ENCODE peak calls at places on chromosomes 16 and 17, in four cellular contexts. F is lower lobe of right lung, W is suprapubic skin, Q is upper lobe of right lung. C is an unnamed sample.

GRCh38 chr16:22022151-22022550 is 14.2 kb downstream of the MOSMO start:
- DNase-seq in W (no peak), F (no peak), Q (no peak), C (no peak)

GRCh38 chr17:77042688-77043330 is 98.0 kb upstream of the SEC14L1 start:
- DNase-seq in F (no peak), Q (no peak), W (no peak), C (no peak)

GRCh38 chr17:13462161-13462560 is 139.6 kb downstream of the HS3ST3A1 start:
- DNase-seq in Q (no peak), F (no peak), W (no peak), C (no peak)

GRCh38 chr16:19153876-19154275 is 14.2 kb upstream of the SYT17 start:
- DNase-seq in Q (no peak), F (no peak), W (no peak), C (no peak)

GRCh38 chr16:30018731-30019158 is 4.3 kb upstream of the C16orf92 start:
- DNase-seq in Q (no peak), W (no peak), F (no peak), C (no peak)

GRCh38 chr17:60579090-60579489 is 20.9 kb upstream of the PPM1D start:
- DNase-seq in Q (no peak), F (no peak), W (no peak), C (no peak)

GRCh38 chr17:66214893-66215528 is 14.2 kb downstream of the APOH start:
- DNase-seq in F (no peak), Q (no peak), W (no peak), C (no peak)

GRCh38 chr16:71440669-71441347 is 1.0 kb downstream of the TLE7 start:
- DNase-seq in Q (no peak), F (no peak), W (no peak), C (no peak)

GRCh38 chr17:6067060-6067459 is 3.1 kb upstream of the WSCD1 start:
- DNase-seq in W (no peak), F (no peak), Q (no peak), C (no peak)

GRCh38 chr17:82642022-82642421 is 6.2 kb downstream of the WDR45B start:
- DNase-seq in Q (no peak), W (no peak), F (peak; percentile 13), C (no peak)

GRCh38 chr16:72894291-72895151 is 153.4 kb downstream of the ZFHX3 start:
- DNase-seq in Q (no peak), F (no peak), W (no peak), C (no peak)

GRCh38 chr17:32769846-32770245 is 107.1 kb downstream of the MYO1D start:
- DNase-seq in F (no peak), W (no peak), Q (no peak), C (no peak)

GRCh38 chr16:29748077-29748759 is 2.4 kb upstream of the C16orf54 start:
- DNase-seq in F (no peak), W (no peak), Q (no peak), C (peak; percentile 49)

GRCh38 chr17:44774271-44775135 is 15.7 kb downstream of the ADAM11 start:
- DNase-seq in Q (peak; percentile 94), F (peak; percentile 92), W (peak; percentile 92), C (peak; percentile 94)

GRCh38 chr17:80261895-80262279 is 1.2 kb downstream of the RNF213 start:
- DNase-seq in F (no peak), Q (no peak), W (no peak), C (no peak)

GRCh38 chr17:77608431-77608830 is 350.1 kb upstream of the TNRC6C start:
- DNase-seq in F (no peak), Q (peak; percentile 21), W (no peak), C (no peak)

GRCh38 chr17:82198092-82198491 is 14.6 kb downstream of the CCDC57 start:
- DNase-seq in W (no peak), F (no peak), Q (no peak), C (no peak)

GRCh38 chr16:76910931-76911330 is 280.1 kb upstream of the MON1B start:
- DNase-seq in Q (no peak), F (no peak), W (no peak), C (no peak)

GRCh38 chr17:28426081-28426519 is 20.1 kb upstream of the SLC46A1 start:
- DNase-seq in W (no peak), F (no peak), Q (no peak), C (peak; percentile 33)

GRCh38 chr17:45841883-45842525 is 2.7 kb upstream of the SPPL2C start:
- DNase-seq in Q (no peak), W (no peak), F (no peak), C (no peak)

GRCh38 chr17:57740225-57740528 is 4.9 kb downstream of the CCDC182 start:
- DNase-seq in F (no peak), Q (no peak), W (no peak), C (no peak)

GRCh38 chr16:88116121-88116900 is 165.1 kb downstream of the BANP start:
- DNase-seq in W (no peak), Q (no peak), F (no peak), C (no peak)

GRCh38 chr17:28407130-28407973 is 1.3 kb upstream of the SLC46A1 start:
- DNase-seq in W (no peak), Q (no peak), F (peak; percentile 23), C (no peak)

GRCh38 chr17:64155751-64156544 is 26.0 kb upstream of the ERN1 start:
- DNase-seq in F (no peak), Q (no peak), W (peak; percentile 54), C (no peak)

GRCh38 chr17:47325176-47325575 is 1.4 kb downstream of the EFCAB13 start:
- DNase-seq in Q (no peak), F (no peak), W (no peak), C (no peak)

GRCh38 chr17:61400058-61400785 is 579 bp downstream of the TBX2 start:
- DNase-seq in F (peak; percentile 53), Q (peak; percentile 70), W (no peak), C (no peak)

GRCh38 chr17:65554568-65555223 is 6.8 kb downstream of the AXIN2 start:
- DNase-seq in Q (no peak), F (no peak), W (no peak), C (no peak)

GRCh38 chr17:74859439-74860228 is at the start of gene GRIN2C:
- DNase-seq in Q (no peak), W (no peak), F (no peak), C (no peak)

GRCh38 chr16:29644338-29644857 is 18.6 kb upstream of the SPN start:
- DNase-seq in F (no peak), W (no peak), Q (no peak), C (no peak)

GRCh38 chr16:30183961-30184429 is 593 bp downstream of the CORO1A start:
- DNase-seq in F (peak; percentile 63), Q (peak; percentile 69), W (peak; percentile 70), C (peak; percentile 88)

GRCh38 chr17:47205419-47205963 is 3.7 kb upstream of the MYL4 start:
- DNase-seq in Q (peak; percentile 76), F (peak; percentile 82), W (no peak), C (peak; percentile 74)

GRCh38 chr16:17343028-17343427 is 127.7 kb downstream of the XYLT1 start:
- DNase-seq in Q (no peak), F (no peak), W (no peak), C (no peak)

GRCh38 chr16:14501331-14502255 is 128.5 kb downstream of the PARN start:
- DNase-seq in W (peak; percentile 89), Q (peak; percentile 90), F (peak; percentile 83), C (peak; percentile 66)

DNA sequence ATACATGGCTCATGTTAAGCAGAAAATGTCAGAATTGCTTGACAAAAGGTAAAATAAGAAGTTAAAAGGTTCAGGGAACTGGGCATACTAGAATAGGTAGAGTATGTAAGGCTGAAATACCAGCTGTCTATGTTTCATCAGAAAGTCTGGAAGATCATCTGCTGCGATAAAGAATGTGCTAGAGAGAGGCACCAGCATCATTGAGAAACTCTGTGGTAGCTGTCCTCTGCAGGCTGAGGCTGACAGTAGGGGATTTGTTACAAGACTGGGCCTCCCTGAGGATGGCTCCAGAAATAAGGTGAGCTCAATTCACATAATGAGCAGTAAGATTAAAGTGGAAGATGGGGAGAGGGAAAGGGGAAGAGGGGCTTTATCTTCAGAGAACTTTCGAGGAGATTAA is 4.5 kb upstream of the ZNF287 start:
- DNase-seq in F (no peak), W (no peak), Q (no peak), C (no peak)
- H3K9me3 ChIP-seq in F (no peaks in the 10 kb centered on the region), W (no peaks in the 10 kb centered on the region), Q (no peaks in the 10 kb centered on the region), C (no peaks in the 10 kb centered on the region)

DNA sequence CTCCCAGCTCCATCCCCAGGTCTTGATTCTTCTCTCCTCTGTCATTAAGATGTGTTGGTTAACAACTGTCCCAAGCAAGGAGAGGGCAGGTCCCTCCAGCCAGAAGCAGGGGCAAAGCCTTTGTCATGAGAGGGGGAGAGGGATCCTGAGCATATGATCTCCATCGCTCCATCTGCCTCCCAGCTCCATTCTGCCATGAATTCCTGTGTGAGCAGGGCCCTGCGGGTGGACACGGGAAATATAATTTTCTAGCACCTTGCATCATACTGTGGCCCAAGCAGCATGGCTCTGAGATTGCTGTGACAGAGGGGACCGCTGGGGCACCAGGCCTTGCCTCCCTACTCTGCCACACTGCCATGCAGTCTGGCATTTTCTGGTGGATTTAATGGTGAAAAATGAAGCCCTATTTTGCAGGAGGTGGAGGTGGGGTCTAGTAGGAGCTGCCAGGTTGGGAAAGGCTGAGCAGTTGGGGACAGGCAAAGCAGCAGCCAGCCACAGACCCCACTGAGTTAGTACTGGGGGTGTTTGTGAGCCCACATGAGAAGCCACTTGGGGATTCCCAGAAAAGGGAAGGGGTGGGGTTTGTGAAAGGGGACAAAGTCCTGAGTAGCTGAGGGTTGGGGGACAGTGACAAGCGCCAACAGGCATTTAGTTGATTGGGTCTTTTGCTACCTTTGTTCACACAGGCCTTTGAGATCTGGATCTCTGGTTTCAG is 16.4 kb downstream of the TMEM238L start:
- DNase-seq in W (peak; percentile 45), Q (no peak), F (no peak), C (no peak)
- H3K4me3 ChIP-seq in W (no peak overlapping the region), Q (no peak overlapping the region), F (no peak overlapping the region), C (no peak overlapping the region)

DNA sequence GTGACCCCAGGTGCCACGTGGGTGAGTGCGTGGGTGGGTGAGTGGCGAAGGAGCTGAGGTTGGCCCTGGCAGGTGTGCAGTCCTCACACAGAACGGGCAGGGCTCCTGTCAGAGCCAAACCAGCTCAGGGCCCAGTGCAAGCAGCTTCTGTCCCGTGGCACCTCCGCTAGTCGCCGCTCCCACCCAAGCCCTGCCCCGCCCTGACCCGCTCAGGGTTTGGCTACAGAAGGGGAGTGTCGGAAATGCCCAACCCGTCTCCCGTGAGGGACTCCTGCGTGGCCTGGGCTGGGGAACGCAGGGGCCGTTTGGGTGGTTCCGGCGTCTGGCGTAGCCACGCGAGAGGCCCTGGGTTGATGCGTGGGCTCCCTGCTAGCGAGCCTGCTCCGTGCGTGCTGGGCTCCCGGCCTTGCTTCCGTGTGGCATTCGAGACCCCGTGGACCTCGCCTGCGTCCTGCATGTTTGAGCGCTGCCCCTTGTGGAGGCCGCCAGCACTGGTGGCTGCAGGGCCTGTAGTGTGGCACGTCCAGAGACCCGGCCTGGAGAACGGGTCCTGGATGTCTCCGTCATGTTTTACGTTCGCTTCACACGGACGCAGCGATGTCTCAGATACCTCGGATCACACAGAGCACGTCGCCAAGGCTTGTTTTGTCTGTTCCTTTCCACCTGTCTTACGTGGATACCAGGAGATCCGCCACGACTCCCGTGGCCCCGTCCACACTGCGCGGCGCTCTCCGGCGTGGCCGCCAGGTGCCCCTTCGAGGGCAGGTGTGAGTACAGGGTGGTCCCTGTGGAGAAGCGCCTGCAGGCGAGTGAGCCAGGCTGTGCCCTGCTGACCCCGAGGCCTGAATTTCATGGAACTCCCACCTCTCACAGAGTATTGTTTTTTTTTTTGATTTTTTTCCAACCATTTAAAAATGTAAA is 10.2 kb downstream of the CAPN15 start:
- DNase-seq in Q (no peak), W (no peak), F (no peak), C (no peak)
- TF ChIP-seq CTCF in Q (no peak), W (no peak), F (no peak), C (no peak)

DNA sequence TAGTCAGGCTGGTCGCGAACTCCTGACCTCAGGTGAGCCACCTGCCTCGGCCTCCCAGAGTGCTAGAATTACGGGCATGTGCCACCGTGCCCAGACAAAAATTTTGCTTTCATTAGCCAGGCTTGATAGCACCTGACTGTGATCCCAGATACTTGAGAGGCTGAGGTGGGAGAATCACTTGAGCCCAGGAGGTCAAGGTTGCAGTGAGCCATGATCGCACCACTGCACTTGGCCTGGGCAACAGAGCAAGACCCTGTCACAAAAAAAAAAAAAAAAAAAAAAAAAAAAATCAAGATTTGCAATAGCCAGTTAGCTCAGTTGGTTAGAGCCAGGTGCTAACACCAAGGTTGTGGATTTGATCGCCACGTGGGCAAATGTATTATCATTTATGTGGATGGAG is 6.1 kb upstream of the FXR2 start:
- DNase-seq in Q (no peak), W (no peak), F (no peak), C (no peak)
- H3K9me3 ChIP-seq in Q (no peaks in the 10 kb centered on the region), W (no peaks in the 10 kb centered on the region), F (no peaks in the 10 kb centered on the region), C (no peaks in the 10 kb centered on the region)